ENCODE peak calls at places on chromosomes 12 and 14, in five cellular contexts. E is A549; Z is CD8-positive, alpha-beta T cell; T is HepG2; B is CD4-positive, CD25-positive, alpha-beta regulatory T cell. I is an unnamed sample.

GRCh38 chr12:69433653-69434052 is 36.5 kb upstream of the FRS2 start:
- DNase-seq in E (no peak), Z (no peak), T (no peak), B (no peak), I (no peak)

GRCh38 chr12:12379831-12380730 is 23.2 kb downstream of the BORCS5 start:
- DNase-seq in E (no peak), Z (no peak), T (no peak), B (peak; percentile 77), I (peak; percentile 39)

GRCh38 chr14:88189840-88190191 is 133.3 kb downstream of the KCNK10 start:
- DNase-seq in E (no peak), Z (no peak), T (no peak), B (no peak), I (peak; percentile 56)

GRCh38 chr14:74573421-74574091 is 38.5 kb downstream of the LTBP2 start:
- DNase-seq in E (no peak), Z (no peak), T (no peak), B (no peak), I (no peak)

GRCh38 chr12:50099302-50100008 is 4.4 kb upstream of the GPD1 start:
- DNase-seq in E (no peak), Z (no peak), T (no peak), B (no peak), I (no peak)

GRCh38 chr14:90758959-90759358 is 57.3 kb downstream of the TTC7B start:
- DNase-seq in E (no peak), Z (peak; percentile 10), T (no peak), B (peak; percentile 40), I (no peak)

GRCh38 chr14:95233702-95234241 is 76.4 kb upstream of the DICER1 start:
- DNase-seq in E (no peak), Z (no peak), T (no peak), B (no peak), I (no peak)

GRCh38 chr14:101865288-101865687 is 99.1 kb upstream of the DYNC1H1 start:
- DNase-seq in E (no peak), Z (no peak), T (no peak), B (no peak), I (no peak)

GRCh38 chr12:51959921-51960320 is 8.4 kb downstream of the ACVR1B start:
- DNase-seq in E (no peak), Z (no peak), T (no peak), B (no peak), I (peak; percentile 73)

GRCh38 chr14:75307700-75308379 is 29.2 kb downstream of the FOS start:
- DNase-seq in E (peak; percentile 85), Z (peak; percentile 62), T (peak; percentile 63), B (peak; percentile 74), I (peak; percentile 85)

GRCh38 chr12:30953946-30954766 is 27.6 kb downstream of the TSPAN11 start:
- DNase-seq in E (no peak), Z (no peak), T (peak; percentile 2), B (no peak), I (no peak)

GRCh38 chr12:28191690-28192089 is 1.4 kb downstream of the CCDC91 start:
- DNase-seq in E (peak; percentile 20), Z (peak; percentile 1), T (no peak), B (peak; percentile 7), I (peak; percentile 17)

GRCh38 chr14:54738009-54738408 is 164.6 kb downstream of the GCH1 start:
- DNase-seq in E (no peak), Z (no peak), T (no peak), B (peak; percentile 23), I (no peak)

GRCh38 chr12:11798856-11799530 is 149.5 kb downstream of the ETV6 start:
- DNase-seq in E (no peak), Z (no peak), T (peak; percentile 29), B (no peak), I (no peak)

GRCh38 chr12:65867428-65867827 is 43.1 kb downstream of the HMGA2 start:
- DNase-seq in E (no peak), Z (no peak), T (no peak), B (no peak), I (no peak)

GRCh38 chr12:49188205-49188915 is 520 bp downstream of the TUBA1A start:
- DNase-seq in E (peak; percentile 83), Z (peak; percentile 66), T (peak; percentile 11), B (peak; percentile 85), I (peak; percentile 58)

GRCh38 chr14:89775161-89775560 is 179.4 kb downstream of the EFCAB11 start:
- DNase-seq in E (no peak), Z (no peak), T (no peak), B (no peak), I (no peak)

GRCh38 chr12:109864916-109865315 is 15.4 kb downstream of the GLTP start:
- DNase-seq in E (no peak), Z (no peak), T (no peak), B (no peak), I (no peak)

GRCh38 chr12:4153343-4153892 is 120.1 kb upstream of the CCND2 start:
- DNase-seq in E (no peak), Z (no peak), T (no peak), B (peak; percentile 97), I (peak; percentile 71)

GRCh38 chr14:36028218-36028617 is 148.3 kb downstream of the PTCSC3 start:
- DNase-seq in E (peak; percentile 11), Z (no peak), T (no peak), B (no peak), I (no peak)

GRCh38 chr12:12441051-12441807 is 84.4 kb downstream of the BORCS5 start:
- DNase-seq in E (no peak), Z (no peak), T (no peak), B (peak; percentile 32), I (no peak)

GRCh38 chr14:23307146-23307447 is 464 bp downstream of the BCL2L2 start:
- DNase-seq in E (no peak), Z (no peak), T (no peak), B (no peak), I (no peak)

GRCh38 chr14:23306412-23307145 is at the start of gene BCL2L2:
- DNase-seq in E (peak; percentile 92), Z (no peak), T (peak; percentile 98), B (no peak), I (peak; percentile 94)

GRCh38 chr14:23308721-23309445 is 2.2 kb downstream of the BCL2L2 start:
- DNase-seq in E (no peak), Z (no peak), T (no peak), B (no peak), I (no peak)

GRCh38 chr14:23306113-23306411 is 571 bp upstream of the BCL2L2 start:
- DNase-seq in E (no peak), Z (no peak), T (no peak), B (no peak), I (peak; percentile 50)

DNA sequence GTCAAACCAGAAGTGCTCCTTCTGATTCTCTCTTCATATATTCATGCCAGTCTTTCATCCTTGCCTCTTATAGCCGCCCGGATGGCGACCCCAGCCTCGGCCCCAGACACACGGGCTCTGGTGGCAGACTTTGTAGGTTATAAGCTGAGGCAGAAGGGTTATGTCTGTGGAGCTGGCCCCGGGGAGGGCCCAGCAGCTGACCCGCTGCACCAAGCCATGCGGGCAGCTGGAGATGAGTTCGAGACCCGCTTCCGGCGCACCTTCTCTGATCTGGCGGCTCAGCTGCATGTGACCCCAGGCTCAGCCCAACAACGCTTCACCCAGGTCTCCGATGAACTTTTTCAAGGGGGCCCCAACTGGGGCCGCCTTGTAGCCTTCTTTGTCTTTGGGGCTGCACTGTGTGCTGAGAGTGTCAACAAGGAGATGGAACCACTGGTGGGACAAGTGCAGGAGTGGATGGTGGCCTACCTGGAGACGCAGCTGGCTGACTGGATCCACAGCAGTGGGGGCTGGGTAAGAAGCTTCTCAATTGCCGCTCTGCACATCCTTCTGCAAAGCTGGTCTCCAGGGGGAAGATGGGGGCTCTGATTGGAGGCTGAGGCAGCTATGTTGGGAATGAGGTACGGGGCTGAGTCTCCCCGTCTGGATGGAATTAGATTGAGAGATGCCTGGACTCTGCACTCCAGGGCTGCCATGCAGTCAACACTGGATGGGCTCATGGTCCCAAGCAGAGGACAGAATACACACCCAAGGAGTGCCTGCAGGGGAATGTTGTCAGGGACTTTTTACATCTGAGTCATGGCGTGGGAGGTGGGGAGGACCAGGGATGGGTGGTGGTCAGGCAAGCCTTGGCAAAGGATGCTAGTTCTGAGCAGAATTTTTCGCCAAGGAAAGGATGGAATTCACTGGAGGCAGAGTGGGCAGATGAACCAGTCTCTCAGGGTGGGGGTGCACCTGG is 1.3 kb downstream of the BCL2L2 start:
- DNase-seq in E (peak; percentile 12), Z (no peak), T (no peak), B (no peak), I (no peak)
- H3K27ac ChIP-seq in E (peak overlapping the region; percentile 95), Z (no peak overlapping the region), T (peak overlapping the region; percentile 87), B (no peak overlapping the region), I (no peak overlapping the region)

GRCh38 chr12:113152196-113152834 is 2.8 kb downstream of the CFAP73 start:
- DNase-seq in E (no peak), Z (no peak), T (no peak), B (no peak), I (no peak)

GRCh38 chr12:113152835-113153814 is 3.6 kb downstream of the CFAP73 start:
- DNase-seq in E (peak; percentile 90), Z (peak; percentile 24), T (peak; percentile 55), B (peak; percentile 81), I (peak; percentile 69)

GRCh38 chr12:113155060-113155459 is 5.5 kb downstream of the CFAP73 start:
- DNase-seq in E (no peak), Z (no peak), T (no peak), B (no peak), I (no peak)

GRCh38 chr12:113155641-113156040 is 6.1 kb downstream of the CFAP73 start:
- DNase-seq in E (no peak), Z (no peak), T (no peak), B (no peak), I (no peak)

GRCh38 chr12:113154351-113154973 is 4.9 kb downstream of the CFAP73 start:
- DNase-seq in E (peak; percentile 44), Z (no peak), T (no peak), B (peak; percentile 35), I (no peak)
- H3K4me3 ChIP-seq in E (peak overlapping the region; percentile 36), Z (peak overlapping the region; percentile 33), T (no peak overlapping the region), B (no peak overlapping the region), I (no peak overlapping the region)

GRCh38 chr12:133037207-133038005 is at the start of gene ZNF84:
- DNase-seq in E (peak; percentile 99), Z (peak; percentile 94), T (peak; percentile 97), B (peak; percentile 98), I (peak; percentile 99)
- H3K9me3 ChIP-seq in E (peaks cover 89% of the 10 kb centered on the region), Z (peaks cover 29% of the 10 kb centered on the region), T (peaks cover 64% of the 10 kb centered on the region), B (peaks cover 52% of the 10 kb centered on the region), I (peaks cover 1% of the 10 kb centered on the region)

GRCh38 chr14:31057701-31058364 is 31.7 kb upstream of the STRN3 start:
- DNase-seq in E (no peak), Z (no peak), T (no peak), B (no peak), I (no peak)

GRCh38 chr14:31059152-31059924 is 33.2 kb upstream of the STRN3 start:
- DNase-seq in E (peak; percentile 15), Z (no peak), T (peak; percentile 70), B (no peak), I (peak; percentile 66)

GRCh38 chr14:31060253-31060875 is 34.2 kb upstream of the STRN3 start:
- DNase-seq in E (no peak), Z (no peak), T (no peak), B (no peak), I (no peak)

GRCh38 chr14:31057035-31057434 is 30.9 kb upstream of the STRN3 start:
- DNase-seq in E (no peak), Z (no peak), T (no peak), B (no peak), I (no peak)
- H3K27ac ChIP-seq in E (no peak overlapping the region), Z (no peak overlapping the region), T (no peak overlapping the region), B (no peak overlapping the region), I (no peak overlapping the region)

GRCh38 chr12:91178139-91178561 is 4.5 kb downstream of the DCN start:
- DNase-seq in E (peak; percentile 3), Z (no peak), T (peak; percentile 6), B (no peak), I (peak; percentile 31)
- H3K4me3 ChIP-seq in E (no peak overlapping the region), Z (no peak overlapping the region), T (peak overlapping the region; percentile 28), B (no peak overlapping the region), I (no peak overlapping the region)